ENCODE peak calls at places on chromosome 13, in seven cellular contexts. One of them, this sample, is unnamed. For H3K4me1, the result is how much of the 10 kb centered on the place peaks cover.

GRCh38 chr13:18628428-18628827 is 553.2 kb downstream of the TUBA3C start:
- DNase-seq in PC-3: no peak
- DNase-seq in transverse colon: no peak
- DNase-seq in adrenal gland: no peak
- DNase-seq in right cardiac atrium: no peak
- DNase-seq in esophagus squamous epithelium: no peak
- DNase-seq in psoas muscle: no peak
- DNase-seq in this sample: no peak

GRCh38 chr13:20525144-20525600 is 485 bp downstream of the CRYL1 start:
- DNase-seq in right cardiac atrium: peak
- DNase-seq in psoas muscle: peak
- DNase-seq in esophagus squamous epithelium: no peak
- DNase-seq in transverse colon: peak
- DNase-seq in adrenal gland: peak
- DNase-seq in PC-3: peak
- DNase-seq in this sample: peak

GRCh38 chr13:73341748-73342147 is 282.9 kb downstream of the KLF5 start:
- DNase-seq in PC-3: peak
- DNase-seq in right cardiac atrium: no peak
- DNase-seq in esophagus squamous epithelium: no peak
- DNase-seq in psoas muscle: no peak
- DNase-seq in transverse colon: no peak
- DNase-seq in adrenal gland: no peak
- DNase-seq in this sample: no peak

GRCh38 chr13:24865158-24865557 is 101.2 kb downstream of the RNF17 start:
- DNase-seq in PC-3: peak
- DNase-seq in adrenal gland: no peak
- DNase-seq in psoas muscle: no peak
- DNase-seq in transverse colon: no peak
- DNase-seq in right cardiac atrium: no peak
- DNase-seq in esophagus squamous epithelium: no peak
- DNase-seq in this sample: no peak

GRCh38 chr13:75258159-75258782 is 223.7 kb downstream of the TBC1D4 start:
- DNase-seq in adrenal gland: no peak
- DNase-seq in esophagus squamous epithelium: no peak
- DNase-seq in right cardiac atrium: no peak
- DNase-seq in psoas muscle: no peak
- DNase-seq in transverse colon: no peak
- DNase-seq in PC-3: peak
- DNase-seq in this sample: no peak

GRCh38 chr13:21971662-21972635 is 301.1 kb downstream of the FGF9 start:
- DNase-seq in PC-3: no peak
- DNase-seq in transverse colon: no peak
- DNase-seq in right cardiac atrium: peak
- DNase-seq in adrenal gland: no peak
- DNase-seq in psoas muscle: no peak
- DNase-seq in esophagus squamous epithelium: no peak
- DNase-seq in this sample: no peak

GRCh38 chr13:73060251-73061160 is 1.7 kb downstream of the KLF5 start:
- DNase-seq in psoas muscle: peak
- DNase-seq in esophagus squamous epithelium: no peak
- DNase-seq in right cardiac atrium: no peak
- DNase-seq in transverse colon: no peak
- DNase-seq in PC-3: peak
- DNase-seq in adrenal gland: no peak
- DNase-seq in this sample: no peak

GRCh38 chr13:64248371-64249065 is 2832.9 kb upstream of the PCDH20 start:
- DNase-seq in esophagus squamous epithelium: no peak
- DNase-seq in right cardiac atrium: no peak
- DNase-seq in transverse colon: no peak
- DNase-seq in psoas muscle: no peak
- DNase-seq in adrenal gland: no peak
- DNase-seq in PC-3: no peak
- DNase-seq in this sample: no peak

GRCh38 chr13:113560645-113561416 is 23.7 kb upstream of the TFDP1 start:
- DNase-seq in psoas muscle: no peak
- DNase-seq in right cardiac atrium: no peak
- DNase-seq in transverse colon: no peak
- DNase-seq in esophagus squamous epithelium: no peak
- DNase-seq in adrenal gland: no peak
- DNase-seq in PC-3: no peak
- DNase-seq in this sample: no peak

GRCh38 chr13:101727118-101727517 is 274.6 kb downstream of the ITGBL1 start:
- DNase-seq in esophagus squamous epithelium: no peak
- DNase-seq in transverse colon: no peak
- DNase-seq in psoas muscle: no peak
- DNase-seq in adrenal gland: no peak
- DNase-seq in right cardiac atrium: no peak
- DNase-seq in PC-3: no peak
- DNase-seq in this sample: no peak

GRCh38 chr13:101751488-101751887 is 299.0 kb downstream of the ITGBL1 start:
- DNase-seq in esophagus squamous epithelium: no peak
- DNase-seq in adrenal gland: no peak
- DNase-seq in psoas muscle: no peak
- DNase-seq in right cardiac atrium: no peak
- DNase-seq in transverse colon: no peak
- DNase-seq in PC-3: peak
- DNase-seq in this sample: no peak

GRCh38 chr13:24503376-24503690 is 9.2 kb downstream of the PARP4 start:
- DNase-seq in esophagus squamous epithelium: no peak
- DNase-seq in adrenal gland: no peak
- DNase-seq in psoas muscle: no peak
- DNase-seq in PC-3: no peak
- DNase-seq in transverse colon: peak
- DNase-seq in right cardiac atrium: no peak
- DNase-seq in this sample: no peak

GRCh38 chr13:108924154-108924940 is 294.9 kb downstream of the MYO16 start:
- DNase-seq in adrenal gland: no peak
- DNase-seq in esophagus squamous epithelium: no peak
- DNase-seq in psoas muscle: no peak
- DNase-seq in right cardiac atrium: no peak
- DNase-seq in PC-3: no peak
- DNase-seq in transverse colon: no peak
- DNase-seq in this sample: no peak

GRCh38 chr13:85896516-85897450 is 97.6 kb upstream of the SLITRK6 start:
- DNase-seq in PC-3: peak
- DNase-seq in transverse colon: no peak
- DNase-seq in esophagus squamous epithelium: no peak
- DNase-seq in adrenal gland: no peak
- DNase-seq in psoas muscle: no peak
- DNase-seq in right cardiac atrium: no peak
- DNase-seq in this sample: peak

GRCh38 chr13:95497307-95497943 is 55.1 kb upstream of the CLDN10 start:
- DNase-seq in psoas muscle: no peak
- DNase-seq in adrenal gland: no peak
- DNase-seq in PC-3: no peak
- DNase-seq in transverse colon: no peak
- DNase-seq in esophagus squamous epithelium: no peak
- DNase-seq in right cardiac atrium: peak
- DNase-seq in this sample: no peak

GRCh38 chr13:39823063-39823713 is 167.7 kb downstream of the COG6 start:
- DNase-seq in transverse colon: no peak
- DNase-seq in psoas muscle: no peak
- DNase-seq in right cardiac atrium: no peak
- DNase-seq in PC-3: no peak
- DNase-seq in adrenal gland: no peak
- DNase-seq in esophagus squamous epithelium: no peak
- DNase-seq in this sample: no peak

GRCh38 chr13:25153736-25154135 is 18.4 kb downstream of the AMER2 start:
- DNase-seq in adrenal gland: no peak
- DNase-seq in psoas muscle: no peak
- DNase-seq in right cardiac atrium: no peak
- DNase-seq in transverse colon: no peak
- DNase-seq in esophagus squamous epithelium: no peak
- DNase-seq in PC-3: no peak
- DNase-seq in this sample: no peak

GRCh38 chr13:75055296-75055695 is 426.7 kb downstream of the TBC1D4 start:
- DNase-seq in PC-3: no peak
- DNase-seq in right cardiac atrium: no peak
- DNase-seq in psoas muscle: no peak
- DNase-seq in esophagus squamous epithelium: no peak
- DNase-seq in transverse colon: no peak
- DNase-seq in adrenal gland: no peak
- DNase-seq in this sample: no peak

GRCh38 chr13:37923236-37923635 is 53.7 kb upstream of the TRPC4 start:
- DNase-seq in psoas muscle: no peak
- DNase-seq in transverse colon: no peak
- DNase-seq in right cardiac atrium: no peak
- DNase-seq in PC-3: no peak
- DNase-seq in adrenal gland: no peak
- DNase-seq in esophagus squamous epithelium: no peak
- DNase-seq in this sample: no peak

GRCh38 chr13:40539954-40540706 is 126.3 kb downstream of the FOXO1 start:
- DNase-seq in PC-3: peak
- DNase-seq in right cardiac atrium: no peak
- DNase-seq in transverse colon: no peak
- DNase-seq in adrenal gland: peak
- DNase-seq in psoas muscle: no peak
- DNase-seq in esophagus squamous epithelium: no peak
- DNase-seq in this sample: no peak

GRCh38 chr13:62210951-62211350 is 795.3 kb upstream of the PCDH20 start:
- DNase-seq in PC-3: no peak
- DNase-seq in esophagus squamous epithelium: no peak
- DNase-seq in adrenal gland: no peak
- DNase-seq in transverse colon: no peak
- DNase-seq in psoas muscle: no peak
- DNase-seq in right cardiac atrium: no peak
- DNase-seq in this sample: no peak

GRCh38 chr13:113646921-113647340 is 11.1 kb downstream of the ATP4B start:
- DNase-seq in transverse colon: no peak
- DNase-seq in psoas muscle: peak
- DNase-seq in PC-3: no peak
- DNase-seq in adrenal gland: no peak
- DNase-seq in esophagus squamous epithelium: no peak
- DNase-seq in right cardiac atrium: peak
- DNase-seq in this sample: peak

DNA sequence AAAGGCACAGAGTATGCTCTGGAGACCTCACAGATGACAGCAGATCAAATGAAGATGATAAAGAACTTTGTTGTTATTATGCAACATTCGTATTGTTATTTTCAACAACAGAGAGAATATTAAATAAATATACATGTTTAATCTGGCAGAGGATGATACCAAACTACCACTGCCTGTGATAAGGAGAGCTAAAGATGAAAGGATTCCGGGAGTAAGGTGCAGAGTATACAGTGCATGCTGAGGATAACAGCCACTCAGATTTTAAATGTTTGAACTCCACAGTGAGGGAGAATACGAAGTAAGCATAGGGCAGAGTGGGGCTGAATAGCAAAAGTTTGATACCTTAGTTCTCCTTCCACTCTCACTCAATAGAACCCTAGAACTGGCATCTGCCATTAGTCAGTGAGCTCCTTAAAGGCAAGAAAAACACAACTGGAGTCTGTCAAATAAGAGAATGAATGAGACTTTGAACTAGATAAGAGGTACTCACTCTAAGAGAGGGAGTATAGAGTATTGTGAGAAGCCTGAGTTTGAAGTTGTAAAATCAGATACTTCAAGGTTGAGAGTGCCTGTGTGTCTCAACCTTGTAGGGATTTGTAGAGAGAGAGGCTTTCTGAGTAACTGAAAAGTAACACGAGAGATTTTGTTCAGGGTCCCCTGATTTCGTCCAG is 78.5 kb downstream of the STARD13 start:
- DNase-seq in transverse colon: no peak
- DNase-seq in psoas muscle: no peak
- DNase-seq in esophagus squamous epithelium: no peak
- DNase-seq in PC-3: no peak
- DNase-seq in right cardiac atrium: no peak
- DNase-seq in adrenal gland: no peak
- DNase-seq in this sample: no peak
- H3K4me1 ChIP-seq in transverse colon: under half
- H3K4me1 ChIP-seq in psoas muscle: under half
- H3K4me1 ChIP-seq in esophagus squamous epithelium: under half
- H3K4me1 ChIP-seq in PC-3: under half
- H3K4me1 ChIP-seq in right cardiac atrium: under half
- H3K4me1 ChIP-seq in adrenal gland: under half
- H3K4me1 ChIP-seq in this sample: under half

DNA sequence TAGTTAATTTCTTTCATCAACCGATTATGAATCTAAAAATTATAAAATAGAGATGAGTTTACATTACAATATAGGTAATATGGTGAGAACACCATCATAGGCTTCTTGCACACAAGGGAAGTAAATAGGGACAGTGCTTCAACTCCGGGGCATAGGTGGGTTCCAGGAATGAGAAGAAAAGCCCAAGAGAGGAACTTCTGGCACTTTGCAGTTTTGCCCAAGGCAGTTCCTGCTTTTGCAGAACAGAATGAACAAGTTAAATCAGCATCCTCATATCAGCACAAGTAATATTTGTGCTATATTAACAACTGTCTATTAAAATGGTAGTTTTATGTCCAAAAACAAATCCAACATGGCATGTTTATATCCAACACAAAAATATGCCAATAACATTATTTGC is 60.1 kb downstream of the DACH1 start:
- DNase-seq in PC-3: no peak
- DNase-seq in esophagus squamous epithelium: no peak
- DNase-seq in transverse colon: no peak
- DNase-seq in psoas muscle: no peak
- DNase-seq in adrenal gland: no peak
- DNase-seq in right cardiac atrium: no peak
- DNase-seq in this sample: no peak
- H3K27ac ChIP-seq in PC-3: no peak
- H3K27ac ChIP-seq in esophagus squamous epithelium: no peak
- H3K27ac ChIP-seq in transverse colon: no peak
- H3K27ac ChIP-seq in psoas muscle: no peak
- H3K27ac ChIP-seq in adrenal gland: no peak
- H3K27ac ChIP-seq in right cardiac atrium: no peak
- H3K27ac ChIP-seq in this sample: no peak

DNA sequence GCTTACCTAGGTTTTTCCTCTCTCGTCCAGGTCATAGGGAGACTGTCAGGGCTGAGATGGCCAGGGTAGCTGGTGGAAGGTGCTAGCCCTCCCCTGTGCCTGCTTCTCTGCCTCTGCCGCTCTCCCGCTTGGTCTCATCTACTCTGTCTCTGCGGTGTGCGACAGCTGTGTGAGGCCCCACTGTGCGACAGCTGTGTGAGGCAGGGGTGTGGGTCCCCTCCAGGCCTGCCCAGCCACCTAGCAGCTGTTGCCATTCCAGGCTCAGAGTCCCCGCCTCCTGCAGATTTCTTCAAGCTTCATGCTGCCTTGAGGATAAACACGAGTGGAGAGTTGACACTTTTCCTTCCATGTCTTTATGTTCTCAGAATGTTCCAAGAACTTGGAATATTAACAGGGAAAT is 53.0 kb downstream of the ARHGEF7 start:
- DNase-seq in psoas muscle: no peak
- DNase-seq in right cardiac atrium: no peak
- DNase-seq in transverse colon: no peak
- DNase-seq in esophagus squamous epithelium: no peak
- DNase-seq in PC-3: no peak
- DNase-seq in adrenal gland: no peak
- DNase-seq in this sample: no peak
- H3K4me1 ChIP-seq in psoas muscle: half or more
- H3K4me1 ChIP-seq in right cardiac atrium: under half
- H3K4me1 ChIP-seq in transverse colon: under half
- H3K4me1 ChIP-seq in esophagus squamous epithelium: under half
- H3K4me1 ChIP-seq in PC-3: under half
- H3K4me1 ChIP-seq in adrenal gland: under half
- H3K4me1 ChIP-seq in this sample: under half

DNA sequence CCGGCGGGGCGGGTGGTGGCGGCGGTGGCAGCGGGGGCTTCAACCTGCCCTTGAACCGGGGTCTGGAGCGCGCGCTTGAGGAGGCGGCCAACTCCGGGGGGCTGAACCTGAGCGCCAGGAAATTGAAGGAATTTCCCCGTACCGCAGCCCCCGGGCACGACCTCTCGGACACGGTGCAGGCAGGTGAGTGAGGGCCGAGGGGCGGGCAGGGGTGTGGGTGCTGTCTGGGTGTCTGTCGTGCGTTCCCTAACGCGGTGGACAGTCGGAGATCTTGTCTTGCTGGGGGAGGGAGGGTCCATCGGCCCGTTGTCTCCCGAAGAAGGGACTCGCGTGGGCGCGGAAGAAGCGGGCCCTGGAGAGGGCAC is 533 bp downstream of the LRCH1 start:
- DNase-seq in psoas muscle: no peak
- DNase-seq in esophagus squamous epithelium: no peak
- DNase-seq in transverse colon: no peak
- DNase-seq in right cardiac atrium: no peak
- DNase-seq in PC-3: no peak
- DNase-seq in adrenal gland: no peak
- DNase-seq in this sample: no peak
- H3K27ac ChIP-seq in psoas muscle: peak
- H3K27ac ChIP-seq in esophagus squamous epithelium: peak
- H3K27ac ChIP-seq in transverse colon: peak
- H3K27ac ChIP-seq in right cardiac atrium: peak
- H3K27ac ChIP-seq in PC-3: peak
- H3K27ac ChIP-seq in adrenal gland: peak
- H3K27ac ChIP-seq in this sample: peak